ENCODE peak calls at places on chromosomes 11 and 22, in nine cellular contexts. One of them, this sample, is unnamed.

GRCh38 chr11:36389811-36390210 is 93.7 kb downstream of the PRR5L start:
- DNase-seq in Panc1: no peak
- DNase-seq in lung: no peak
- DNase-seq in left ventricle myocardium inferior: no peak
- DNase-seq in spleen: no peak
- DNase-seq in SK-N-SH: no peak
- DNase-seq in stomach: no peak
- DNase-seq in uterus: no peak
- DNase-seq in cardiac muscle cell: no peak
- DNase-seq in this sample: no peak

GRCh38 chr11:76670475-76671235 is at the start of gene LRRC32:
- DNase-seq in Panc1: no peak
- DNase-seq in lung: peak; percentile 55
- DNase-seq in left ventricle myocardium inferior: peak; percentile 75
- DNase-seq in spleen: peak; percentile 89
- DNase-seq in SK-N-SH: peak; percentile 87
- DNase-seq in stomach: peak; percentile 45
- DNase-seq in uterus: peak; percentile 62
- DNase-seq in cardiac muscle cell: peak; percentile 55
- DNase-seq in this sample: peak; percentile 63

GRCh38 chr22:36470162-36470993 is 11.1 kb downstream of the TXN2 start:
- DNase-seq in Panc1: no peak
- DNase-seq in lung: peak; percentile 86
- DNase-seq in left ventricle myocardium inferior: peak; percentile 78
- DNase-seq in spleen: peak; percentile 95
- DNase-seq in SK-N-SH: peak; percentile 82
- DNase-seq in stomach: peak; percentile 87
- DNase-seq in uterus: peak; percentile 90
- DNase-seq in cardiac muscle cell: peak; percentile 92
- DNase-seq in this sample: peak; percentile 95

GRCh38 chr22:46931414-46931813 is 169.0 kb downstream of the TBC1D22A start:
- DNase-seq in Panc1: no peak
- DNase-seq in lung: no peak
- DNase-seq in left ventricle myocardium inferior: no peak
- DNase-seq in spleen: no peak
- DNase-seq in SK-N-SH: no peak
- DNase-seq in stomach: no peak
- DNase-seq in uterus: no peak
- DNase-seq in cardiac muscle cell: peak; percentile 29
- DNase-seq in this sample: no peak

GRCh38 chr11:35303596-35304392 is 115.6 kb downstream of the SLC1A2 start:
- DNase-seq in Panc1: no peak
- DNase-seq in lung: peak; percentile 76
- DNase-seq in left ventricle myocardium inferior: no peak
- DNase-seq in spleen: no peak
- DNase-seq in SK-N-SH: no peak
- DNase-seq in stomach: peak; percentile 41
- DNase-seq in uterus: peak; percentile 87
- DNase-seq in cardiac muscle cell: peak; percentile 95
- DNase-seq in this sample: peak; percentile 51

GRCh38 chr11:128776434-128777284 is 82.8 kb downstream of the FLI1 start:
- DNase-seq in Panc1: no peak
- DNase-seq in lung: no peak
- DNase-seq in left ventricle myocardium inferior: peak; percentile 76
- DNase-seq in spleen: no peak
- DNase-seq in SK-N-SH: peak; percentile 87
- DNase-seq in stomach: peak; percentile 49
- DNase-seq in uterus: no peak
- DNase-seq in cardiac muscle cell: peak; percentile 66
- DNase-seq in this sample: peak; percentile 38

GRCh38 chr11:65492637-65493366 is 6.0 kb upstream of the MALAT1 start:
- DNase-seq in Panc1: no peak
- DNase-seq in lung: peak; percentile 78
- DNase-seq in left ventricle myocardium inferior: peak; percentile 89
- DNase-seq in spleen: no peak
- DNase-seq in SK-N-SH: no peak
- DNase-seq in stomach: peak; percentile 85
- DNase-seq in uterus: peak; percentile 97
- DNase-seq in cardiac muscle cell: peak; percentile 94
- DNase-seq in this sample: peak; percentile 94

GRCh38 chr22:24523873-24524272 is 28.7 kb downstream of the UPB1 start:
- DNase-seq in Panc1: no peak
- DNase-seq in lung: no peak
- DNase-seq in left ventricle myocardium inferior: no peak
- DNase-seq in spleen: no peak
- DNase-seq in SK-N-SH: peak; percentile 69
- DNase-seq in stomach: peak; percentile 32
- DNase-seq in uterus: no peak
- DNase-seq in cardiac muscle cell: peak; percentile 49
- DNase-seq in this sample: no peak

GRCh38 chr11:10455637-10456487 is 798 bp downstream of the AMPD3 start:
- DNase-seq in Panc1: no peak
- DNase-seq in lung: peak; percentile 43
- DNase-seq in left ventricle myocardium inferior: no peak
- DNase-seq in spleen: peak; percentile 93
- DNase-seq in SK-N-SH: peak; percentile 78
- DNase-seq in stomach: peak; percentile 70
- DNase-seq in uterus: peak; percentile 64
- DNase-seq in cardiac muscle cell: peak; percentile 67
- DNase-seq in this sample: peak; percentile 88

GRCh38 chr11:134333312-134333711 is 1.5 kb downstream of the GLB1L2 start:
- DNase-seq in Panc1: no peak
- DNase-seq in lung: no peak
- DNase-seq in left ventricle myocardium inferior: no peak
- DNase-seq in spleen: no peak
- DNase-seq in SK-N-SH: no peak
- DNase-seq in stomach: no peak
- DNase-seq in uterus: peak; percentile 31
- DNase-seq in cardiac muscle cell: peak; percentile 21
- DNase-seq in this sample: no peak

GRCh38 chr11:134332189-134332631 is 422 bp downstream of the GLB1L2 start:
- DNase-seq in Panc1: no peak
- DNase-seq in lung: no peak
- DNase-seq in left ventricle myocardium inferior: no peak
- DNase-seq in spleen: peak; percentile 85
- DNase-seq in SK-N-SH: peak; percentile 72
- DNase-seq in stomach: no peak
- DNase-seq in uterus: peak; percentile 30
- DNase-seq in cardiac muscle cell: no peak
- DNase-seq in this sample: no peak

GRCh38 chr11:134331565-134332188 is at the start of gene GLB1L2:
- DNase-seq in Panc1: no peak
- DNase-seq in lung: peak; percentile 58
- DNase-seq in left ventricle myocardium inferior: peak; percentile 70
- DNase-seq in spleen: peak; percentile 91
- DNase-seq in SK-N-SH: peak; percentile 99
- DNase-seq in stomach: peak; percentile 85
- DNase-seq in uterus: peak; percentile 73
- DNase-seq in cardiac muscle cell: peak; percentile 58
- DNase-seq in this sample: peak; percentile 66

GRCh38 chr11:134333951-134334350 is 2.2 kb downstream of the GLB1L2 start:
- DNase-seq in Panc1: no peak
- DNase-seq in lung: peak; percentile 27
- DNase-seq in left ventricle myocardium inferior: no peak
- DNase-seq in spleen: no peak
- DNase-seq in SK-N-SH: no peak
- DNase-seq in stomach: no peak
- DNase-seq in uterus: no peak
- DNase-seq in cardiac muscle cell: no peak
- DNase-seq in this sample: no peak

GRCh38 chr11:134332782-134333181 is 994 bp downstream of the GLB1L2 start:
- DNase-seq in Panc1: no peak
- DNase-seq in lung: no peak
- DNase-seq in left ventricle myocardium inferior: no peak
- DNase-seq in spleen: no peak
- DNase-seq in SK-N-SH: no peak
- DNase-seq in stomach: no peak
- DNase-seq in uterus: no peak
- DNase-seq in cardiac muscle cell: no peak
- DNase-seq in this sample: no peak
- H3K27ac ChIP-seq in Panc1: no peak overlapping the region
- H3K27ac ChIP-seq in lung: no peak overlapping the region
- H3K27ac ChIP-seq in left ventricle myocardium inferior: no peak overlapping the region
- H3K27ac ChIP-seq in spleen: no peak overlapping the region
- H3K27ac ChIP-seq in SK-N-SH: no peak overlapping the region
- H3K27ac ChIP-seq in stomach: no peak overlapping the region
- H3K27ac ChIP-seq in uterus: no peak overlapping the region
- H3K27ac ChIP-seq in cardiac muscle cell: no peak overlapping the region
- H3K27ac ChIP-seq in this sample: no peak overlapping the region

GRCh38 chr11:132451942-132452601 is 1080.2 kb downstream of the OPCML start:
- DNase-seq in Panc1: no peak
- DNase-seq in lung: no peak
- DNase-seq in left ventricle myocardium inferior: no peak
- DNase-seq in spleen: no peak
- DNase-seq in SK-N-SH: no peak
- DNase-seq in stomach: no peak
- DNase-seq in uterus: no peak
- DNase-seq in cardiac muscle cell: no peak
- DNase-seq in this sample: no peak

GRCh38 chr11:132450631-132451030 is 1080.2 kb downstream of the NTM start:
- DNase-seq in Panc1: no peak
- DNase-seq in lung: no peak
- DNase-seq in left ventricle myocardium inferior: no peak
- DNase-seq in spleen: no peak
- DNase-seq in SK-N-SH: no peak
- DNase-seq in stomach: no peak
- DNase-seq in uterus: no peak
- DNase-seq in cardiac muscle cell: no peak
- DNase-seq in this sample: no peak

GRCh38 chr11:132445966-132446365 is 1075.6 kb downstream of the NTM start:
- DNase-seq in Panc1: no peak
- DNase-seq in lung: no peak
- DNase-seq in left ventricle myocardium inferior: no peak
- DNase-seq in spleen: no peak
- DNase-seq in SK-N-SH: no peak
- DNase-seq in stomach: no peak
- DNase-seq in uterus: no peak
- DNase-seq in cardiac muscle cell: no peak
- DNase-seq in this sample: no peak

GRCh38 chr11:132444891-132445290 is 1074.5 kb downstream of the NTM start:
- DNase-seq in Panc1: no peak
- DNase-seq in lung: no peak
- DNase-seq in left ventricle myocardium inferior: no peak
- DNase-seq in spleen: no peak
- DNase-seq in SK-N-SH: no peak
- DNase-seq in stomach: no peak
- DNase-seq in uterus: no peak
- DNase-seq in cardiac muscle cell: no peak
- DNase-seq in this sample: no peak

DNA sequence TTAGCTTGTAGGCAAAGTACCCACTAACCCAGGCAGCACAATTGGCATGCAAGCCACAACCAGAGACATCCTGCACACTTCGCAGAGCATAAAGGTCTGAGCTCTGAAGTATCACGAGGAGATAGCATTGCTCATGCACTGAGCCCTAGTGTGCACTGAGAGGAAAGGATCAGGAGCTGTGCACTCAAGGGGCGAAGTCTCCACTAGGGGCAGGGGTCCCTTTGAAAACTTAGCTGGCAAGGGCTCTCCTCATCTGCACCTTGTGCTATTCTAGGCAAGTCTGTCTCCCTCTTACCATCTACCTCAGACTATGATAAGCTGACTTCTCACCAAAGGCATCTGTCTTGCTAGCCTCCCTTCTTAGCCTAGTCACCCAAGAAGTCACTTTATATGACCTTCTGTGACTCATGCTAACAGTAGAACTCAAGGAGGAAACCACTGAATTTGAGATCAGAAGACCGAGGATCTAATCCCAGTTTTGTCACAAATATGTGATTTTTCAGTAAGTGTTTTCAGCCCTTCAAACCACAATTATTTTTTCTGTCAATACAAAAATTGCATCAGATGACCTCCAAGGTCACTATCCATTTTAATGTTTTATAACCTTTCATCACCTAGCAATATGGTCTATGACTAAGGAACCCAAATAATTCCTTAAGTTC is 1078.0 kb downstream of the NTM start:
- DNase-seq in Panc1: no peak
- DNase-seq in lung: no peak
- DNase-seq in left ventricle myocardium inferior: no peak
- DNase-seq in spleen: no peak
- DNase-seq in SK-N-SH: no peak
- DNase-seq in stomach: no peak
- DNase-seq in uterus: no peak
- DNase-seq in cardiac muscle cell: no peak
- DNase-seq in this sample: no peak
- TF ChIP-seq CTCF in Panc1: no peak
- TF ChIP-seq CTCF in lung: no peak
- TF ChIP-seq CTCF in left ventricle myocardium inferior: no peak
- TF ChIP-seq CTCF in spleen: no peak
- TF ChIP-seq CTCF in SK-N-SH: no peak
- TF ChIP-seq CTCF in stomach: no peak
- TF ChIP-seq CTCF in uterus: no peak
- TF ChIP-seq CTCF in cardiac muscle cell: no peak
- TF ChIP-seq CTCF in this sample: no peak

DNA sequence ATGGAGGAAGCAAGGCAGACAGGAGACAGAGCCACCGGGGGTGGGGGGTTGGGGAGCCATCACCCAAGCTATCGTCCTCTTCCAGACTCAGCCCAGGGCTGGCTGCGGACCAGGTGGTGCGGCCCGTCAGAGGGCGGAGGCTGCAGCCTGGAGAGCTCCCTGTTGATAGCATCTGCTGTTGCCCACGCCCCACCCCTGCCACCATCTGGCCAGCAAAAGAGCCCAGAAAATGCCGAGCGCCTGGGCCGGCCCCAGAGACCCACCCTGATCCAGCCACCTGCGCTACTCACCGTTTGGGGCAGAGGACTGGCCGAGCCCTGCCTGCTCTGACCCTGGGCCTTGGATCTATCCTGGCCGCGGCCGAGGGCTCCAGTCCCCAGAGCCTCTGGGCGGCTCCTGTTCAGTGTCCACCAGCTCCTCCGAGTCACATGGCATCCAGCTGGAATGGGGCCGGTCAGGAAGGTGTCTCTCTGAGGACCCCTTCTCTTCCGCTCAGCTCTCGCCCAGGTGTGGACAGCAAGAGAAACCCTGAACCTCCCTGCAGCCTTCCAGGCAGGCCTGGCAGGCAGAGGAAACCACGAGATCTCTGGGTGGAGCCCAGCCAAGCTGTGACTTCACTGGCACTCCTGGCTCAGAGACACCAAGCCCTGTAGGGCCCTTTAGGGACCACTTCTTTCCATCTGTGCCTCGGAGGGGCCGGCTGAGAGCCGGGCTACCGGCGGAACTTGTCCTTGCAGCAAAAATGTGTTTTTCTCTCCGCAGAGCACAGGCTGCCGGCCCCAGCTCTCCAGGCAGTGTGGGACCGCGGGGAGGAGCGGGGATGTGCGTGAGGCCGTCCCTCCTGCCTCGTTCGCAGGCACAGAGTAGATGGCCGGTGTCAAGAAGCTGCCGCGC is at the start of gene MRGPRE:
- DNase-seq in Panc1: no peak
- DNase-seq in lung: peak; percentile 30
- DNase-seq in left ventricle myocardium inferior: peak; percentile 62
- DNase-seq in spleen: peak; percentile 73
- DNase-seq in SK-N-SH: peak; percentile 74
- DNase-seq in stomach: no peak
- DNase-seq in uterus: peak; percentile 22
- DNase-seq in cardiac muscle cell: no peak
- DNase-seq in this sample: no peak
- H3K4me3 ChIP-seq in Panc1: no peak within 1 kb of the TSS
- H3K4me3 ChIP-seq in lung: no peak within 1 kb of the TSS
- H3K4me3 ChIP-seq in left ventricle myocardium inferior: peak within 1 kb of the TSS; percentile 52
- H3K4me3 ChIP-seq in spleen: no peak within 1 kb of the TSS
- H3K4me3 ChIP-seq in SK-N-SH: no peak within 1 kb of the TSS
- H3K4me3 ChIP-seq in stomach: no peak within 1 kb of the TSS
- H3K4me3 ChIP-seq in uterus: no peak within 1 kb of the TSS
- H3K4me3 ChIP-seq in cardiac muscle cell: no peak within 1 kb of the TSS
- H3K4me3 ChIP-seq in this sample: no peak within 1 kb of the TSS

GRCh38 chr11:72127923-72128322 is 7.6 kb upstream of the FOLR3 start:
- DNase-seq in Panc1: no peak
- DNase-seq in lung: no peak
- DNase-seq in left ventricle myocardium inferior: no peak
- DNase-seq in spleen: no peak
- DNase-seq in SK-N-SH: no peak
- DNase-seq in stomach: no peak
- DNase-seq in uterus: no peak
- DNase-seq in cardiac muscle cell: no peak
- DNase-seq in this sample: no peak
- H3K27ac ChIP-seq in Panc1: no peak overlapping the region
- H3K27ac ChIP-seq in lung: no peak overlapping the region
- H3K27ac ChIP-seq in left ventricle myocardium inferior: no peak overlapping the region
- H3K27ac ChIP-seq in spleen: no peak overlapping the region
- H3K27ac ChIP-seq in SK-N-SH: no peak overlapping the region
- H3K27ac ChIP-seq in stomach: no peak overlapping the region
- H3K27ac ChIP-seq in uterus: no peak overlapping the region
- H3K27ac ChIP-seq in cardiac muscle cell: no peak overlapping the region
- H3K27ac ChIP-seq in this sample: no peak overlapping the region